ENCODE peak calls at places on chromosomes 7 and 10, in eight cellular contexts. One of them, this sample, is unnamed.

GRCh38 chr10:71084061-71084817 is 128.1 kb upstream of the UNC5B start:
- DNase-seq in astrocyte of the spinal cord: no peak
- DNase-seq in PC-9: no peak
- DNase-seq in CD8-positive, alpha-beta T cell: no peak
- DNase-seq in cardiac fibroblast: no peak
- DNase-seq in mesothelial cell of epicardium: no peak
- DNase-seq in neural crest cell: no peak
- DNase-seq in GM13977: peak; percentile 4
- DNase-seq in this sample: no peak

GRCh38 chr10:122515588-122516231 is 44.8 kb upstream of the DMBT1 start:
- DNase-seq in GM13977: peak; percentile 42
- DNase-seq in cardiac fibroblast: peak; percentile 77
- DNase-seq in CD8-positive, alpha-beta T cell: peak; percentile 60
- DNase-seq in PC-9: no peak
- DNase-seq in neural crest cell: no peak
- DNase-seq in astrocyte of the spinal cord: peak; percentile 67
- DNase-seq in mesothelial cell of epicardium: no peak
- DNase-seq in this sample: peak; percentile 41

GRCh38 chr10:119740096-119740495 is 14.2 kb downstream of the INPP5F start:
- DNase-seq in mesothelial cell of epicardium: no peak
- DNase-seq in astrocyte of the spinal cord: no peak
- DNase-seq in cardiac fibroblast: no peak
- DNase-seq in PC-9: no peak
- DNase-seq in neural crest cell: no peak
- DNase-seq in CD8-positive, alpha-beta T cell: no peak
- DNase-seq in GM13977: no peak
- DNase-seq in this sample: no peak

GRCh38 chr7:131522325-131522920 is 34.0 kb downstream of the PODXL start:
- DNase-seq in astrocyte of the spinal cord: peak; percentile 30
- DNase-seq in GM13977: peak; percentile 43
- DNase-seq in neural crest cell: no peak
- DNase-seq in PC-9: no peak
- DNase-seq in CD8-positive, alpha-beta T cell: no peak
- DNase-seq in cardiac fibroblast: no peak
- DNase-seq in mesothelial cell of epicardium: no peak
- DNase-seq in this sample: no peak

GRCh38 chr7:158282461-158283001 is 305.1 kb downstream of the PTPRN2 start:
- DNase-seq in neural crest cell: no peak
- DNase-seq in PC-9: no peak
- DNase-seq in astrocyte of the spinal cord: no peak
- DNase-seq in CD8-positive, alpha-beta T cell: no peak
- DNase-seq in mesothelial cell of epicardium: no peak
- DNase-seq in cardiac fibroblast: no peak
- DNase-seq in GM13977: no peak
- DNase-seq in this sample: no peak

GRCh38 chr10:78905015-78905939 is 163.5 kb upstream of the ZMIZ1 start:
- DNase-seq in mesothelial cell of epicardium: no peak
- DNase-seq in GM13977: no peak
- DNase-seq in astrocyte of the spinal cord: no peak
- DNase-seq in neural crest cell: no peak
- DNase-seq in CD8-positive, alpha-beta T cell: no peak
- DNase-seq in cardiac fibroblast: no peak
- DNase-seq in PC-9: no peak
- DNase-seq in this sample: no peak

GRCh38 chr10:43311794-43312193 is 44.9 kb upstream of the RASGEF1A start:
- DNase-seq in PC-9: no peak
- DNase-seq in mesothelial cell of epicardium: no peak
- DNase-seq in astrocyte of the spinal cord: no peak
- DNase-seq in CD8-positive, alpha-beta T cell: no peak
- DNase-seq in neural crest cell: no peak
- DNase-seq in cardiac fibroblast: no peak
- DNase-seq in GM13977: no peak
- DNase-seq in this sample: no peak

GRCh38 chr7:80147543-80148376 is 13.1 kb downstream of the GNAI1 start:
- DNase-seq in GM13977: no peak
- DNase-seq in PC-9: no peak
- DNase-seq in mesothelial cell of epicardium: no peak
- DNase-seq in CD8-positive, alpha-beta T cell: no peak
- DNase-seq in astrocyte of the spinal cord: peak; percentile 74
- DNase-seq in cardiac fibroblast: peak; percentile 94
- DNase-seq in neural crest cell: no peak
- DNase-seq in this sample: no peak

GRCh38 chr7:50285259-50285658 is 19.3 kb upstream of the IKZF1 start:
- DNase-seq in CD8-positive, alpha-beta T cell: no peak
- DNase-seq in neural crest cell: no peak
- DNase-seq in astrocyte of the spinal cord: no peak
- DNase-seq in mesothelial cell of epicardium: no peak
- DNase-seq in cardiac fibroblast: no peak
- DNase-seq in GM13977: no peak
- DNase-seq in PC-9: no peak
- DNase-seq in this sample: no peak

GRCh38 chr7:39428221-39428620 is 138.0 kb upstream of the YAE1 start:
- DNase-seq in CD8-positive, alpha-beta T cell: no peak
- DNase-seq in PC-9: no peak
- DNase-seq in cardiac fibroblast: peak; percentile 84
- DNase-seq in mesothelial cell of epicardium: no peak
- DNase-seq in astrocyte of the spinal cord: peak; percentile 72
- DNase-seq in GM13977: no peak
- DNase-seq in neural crest cell: no peak
- DNase-seq in this sample: no peak

GRCh38 chr10:103733002-103733419 is 122.4 kb downstream of the SH3PXD2A start:
- DNase-seq in mesothelial cell of epicardium: no peak
- DNase-seq in PC-9: no peak
- DNase-seq in GM13977: no peak
- DNase-seq in astrocyte of the spinal cord: no peak
- DNase-seq in neural crest cell: no peak
- DNase-seq in cardiac fibroblast: no peak
- DNase-seq in CD8-positive, alpha-beta T cell: no peak
- DNase-seq in this sample: no peak

GRCh38 chr10:129890170-129890569 is 73.9 kb downstream of the EBF3 start:
- DNase-seq in GM13977: no peak
- DNase-seq in CD8-positive, alpha-beta T cell: no peak
- DNase-seq in neural crest cell: no peak
- DNase-seq in astrocyte of the spinal cord: no peak
- DNase-seq in PC-9: no peak
- DNase-seq in mesothelial cell of epicardium: no peak
- DNase-seq in cardiac fibroblast: no peak
- DNase-seq in this sample: no peak

GRCh38 chr7:19069842-19070241 is 47.6 kb downstream of the TWIST1 start:
- DNase-seq in cardiac fibroblast: peak; percentile 22
- DNase-seq in neural crest cell: no peak
- DNase-seq in PC-9: no peak
- DNase-seq in astrocyte of the spinal cord: no peak
- DNase-seq in mesothelial cell of epicardium: no peak
- DNase-seq in CD8-positive, alpha-beta T cell: no peak
- DNase-seq in GM13977: no peak
- DNase-seq in this sample: no peak

GRCh38 chr10:94224656-94225055 is 138.1 kb downstream of the NOC3L start:
- DNase-seq in astrocyte of the spinal cord: peak; percentile 58
- DNase-seq in cardiac fibroblast: peak; percentile 71
- DNase-seq in neural crest cell: no peak
- DNase-seq in mesothelial cell of epicardium: no peak
- DNase-seq in CD8-positive, alpha-beta T cell: no peak
- DNase-seq in PC-9: no peak
- DNase-seq in GM13977: no peak
- DNase-seq in this sample: no peak

GRCh38 chr7:7732566-7733290 is 14.3 kb upstream of the RPA3 start:
- DNase-seq in CD8-positive, alpha-beta T cell: no peak
- DNase-seq in GM13977: no peak
- DNase-seq in cardiac fibroblast: peak; percentile 71
- DNase-seq in mesothelial cell of epicardium: no peak
- DNase-seq in neural crest cell: no peak
- DNase-seq in PC-9: no peak
- DNase-seq in astrocyte of the spinal cord: peak; percentile 56
- DNase-seq in this sample: no peak

GRCh38 chr10:19832624-19833507 is 16.6 kb downstream of the PLXDC2 start:
- DNase-seq in cardiac fibroblast: no peak
- DNase-seq in mesothelial cell of epicardium: no peak
- DNase-seq in neural crest cell: no peak
- DNase-seq in astrocyte of the spinal cord: no peak
- DNase-seq in CD8-positive, alpha-beta T cell: no peak
- DNase-seq in GM13977: no peak
- DNase-seq in PC-9: no peak
- DNase-seq in this sample: no peak

DNA sequence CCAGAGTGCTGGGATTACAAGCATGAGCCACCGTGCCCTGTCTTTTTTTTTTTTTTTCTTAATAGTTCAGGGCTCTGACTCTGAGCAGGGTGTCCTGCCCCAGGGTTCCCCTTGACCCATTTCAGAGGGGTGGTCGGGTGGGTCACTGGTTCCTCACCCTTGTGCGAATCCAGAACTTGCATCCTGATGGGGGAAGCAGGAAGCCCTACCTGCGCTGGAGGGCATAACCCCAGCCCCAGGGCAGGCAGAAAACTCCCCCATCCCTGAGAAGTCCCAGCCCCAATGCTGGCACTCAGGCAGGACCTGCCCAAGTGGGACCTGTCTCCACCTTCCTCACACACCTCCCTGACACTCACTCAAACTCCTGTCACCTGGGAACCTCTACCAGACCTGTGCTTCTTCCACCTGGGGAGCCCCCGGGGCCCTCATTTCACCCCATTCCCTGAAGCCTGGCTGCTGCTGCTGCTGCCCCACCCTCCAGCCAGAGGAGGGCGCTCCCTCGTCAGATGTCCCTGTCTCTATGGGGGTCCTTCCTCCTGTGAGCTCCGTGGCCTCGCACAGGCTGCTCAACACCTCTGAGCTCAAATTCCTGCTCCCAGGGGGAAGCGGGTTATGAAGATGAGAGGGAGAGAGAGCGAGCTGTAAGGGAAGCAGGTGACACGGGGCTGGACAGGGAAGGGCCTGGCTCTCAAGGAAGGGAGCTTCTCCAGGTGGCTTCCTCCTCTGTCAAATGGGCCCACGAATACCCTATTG is 15.1 kb upstream of the ZNF273 start:
- DNase-seq in neural crest cell: peak; percentile 13
- DNase-seq in astrocyte of the spinal cord: no peak
- DNase-seq in CD8-positive, alpha-beta T cell: peak; percentile 41
- DNase-seq in PC-9: peak; percentile 14
- DNase-seq in GM13977: peak; percentile 28
- DNase-seq in cardiac fibroblast: no peak
- DNase-seq in mesothelial cell of epicardium: no peak
- DNase-seq in this sample: no peak
- TF ChIP-seq CTCF in neural crest cell: peak; percentile 56
- TF ChIP-seq CTCF in astrocyte of the spinal cord: no peak
- TF ChIP-seq CTCF in CD8-positive, alpha-beta T cell: peak; percentile 73
- TF ChIP-seq CTCF in PC-9: no peak
- TF ChIP-seq CTCF in GM13977: peak; percentile 33
- TF ChIP-seq CTCF in cardiac fibroblast: peak; percentile 35
- TF ChIP-seq CTCF in mesothelial cell of epicardium: no peak
- TF ChIP-seq CTCF in this sample: peak; percentile 36

DNA sequence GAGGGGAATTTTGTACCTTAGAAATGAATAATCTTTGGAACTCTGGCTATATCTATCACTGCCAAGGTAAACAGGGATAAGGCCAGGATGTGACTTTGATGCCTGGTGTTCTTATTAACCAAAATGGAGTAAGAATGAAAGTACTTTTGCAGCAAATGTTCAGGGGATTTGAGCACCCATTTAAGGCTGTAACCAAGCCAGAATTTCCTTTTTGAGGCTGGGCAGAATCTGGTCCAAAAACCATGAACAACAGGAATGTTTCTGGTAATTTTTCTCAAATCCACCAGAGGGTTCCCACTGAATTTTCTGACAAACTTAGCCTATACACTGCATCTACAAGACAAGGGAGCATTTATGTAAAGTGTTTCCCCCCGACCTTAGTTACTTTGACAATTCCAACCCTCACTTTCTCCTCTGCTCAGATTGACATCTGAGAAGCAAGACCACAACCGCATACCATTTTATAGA is 120.6 kb downstream of the BAMBI start:
- DNase-seq in CD8-positive, alpha-beta T cell: no peak
- DNase-seq in GM13977: no peak
- DNase-seq in astrocyte of the spinal cord: peak; percentile 14
- DNase-seq in cardiac fibroblast: peak; percentile 14
- DNase-seq in neural crest cell: no peak
- DNase-seq in mesothelial cell of epicardium: no peak
- DNase-seq in PC-9: no peak
- DNase-seq in this sample: no peak
- TF ChIP-seq CTCF in CD8-positive, alpha-beta T cell: no peak
- TF ChIP-seq CTCF in GM13977: no peak
- TF ChIP-seq CTCF in astrocyte of the spinal cord: no peak
- TF ChIP-seq CTCF in cardiac fibroblast: no peak
- TF ChIP-seq CTCF in neural crest cell: no peak
- TF ChIP-seq CTCF in mesothelial cell of epicardium: no peak
- TF ChIP-seq CTCF in PC-9: no peak
- TF ChIP-seq CTCF in this sample: no peak

GRCh38 chr7:81715984-81716588 is 53.8 kb downstream of the HGF start:
- DNase-seq in CD8-positive, alpha-beta T cell: no peak
- DNase-seq in GM13977: no peak
- DNase-seq in mesothelial cell of epicardium: no peak
- DNase-seq in cardiac fibroblast: peak; percentile 80
- DNase-seq in PC-9: peak; percentile 12
- DNase-seq in neural crest cell: no peak
- DNase-seq in astrocyte of the spinal cord: peak; percentile 50
- DNase-seq in this sample: no peak
- TF ChIP-seq CTCF in CD8-positive, alpha-beta T cell: no peak
- TF ChIP-seq CTCF in GM13977: peak; percentile 42
- TF ChIP-seq CTCF in mesothelial cell of epicardium: no peak
- TF ChIP-seq CTCF in cardiac fibroblast: peak; percentile 55
- TF ChIP-seq CTCF in PC-9: peak; percentile 31
- TF ChIP-seq CTCF in neural crest cell: peak; percentile 43
- TF ChIP-seq CTCF in astrocyte of the spinal cord: peak; percentile 57
- TF ChIP-seq CTCF in this sample: peak; percentile 53

GRCh38 chr10:113825791-113826190 is 28.1 kb downstream of the DCLRE1A start:
- DNase-seq in PC-9: no peak
- DNase-seq in neural crest cell: no peak
- DNase-seq in GM13977: no peak
- DNase-seq in CD8-positive, alpha-beta T cell: no peak
- DNase-seq in cardiac fibroblast: no peak
- DNase-seq in astrocyte of the spinal cord: no peak
- DNase-seq in mesothelial cell of epicardium: no peak
- DNase-seq in this sample: no peak

GRCh38 chr10:113822174-113822573 is 31.7 kb downstream of the DCLRE1A start:
- DNase-seq in PC-9: no peak
- DNase-seq in CD8-positive, alpha-beta T cell: no peak
- DNase-seq in neural crest cell: no peak
- DNase-seq in cardiac fibroblast: no peak
- DNase-seq in GM13977: no peak
- DNase-seq in mesothelial cell of epicardium: no peak
- DNase-seq in astrocyte of the spinal cord: no peak
- DNase-seq in this sample: no peak

GRCh38 chr10:113819989-113820388 is 33.9 kb downstream of the DCLRE1A start:
- DNase-seq in astrocyte of the spinal cord: no peak
- DNase-seq in GM13977: no peak
- DNase-seq in mesothelial cell of epicardium: no peak
- DNase-seq in cardiac fibroblast: no peak
- DNase-seq in PC-9: no peak
- DNase-seq in neural crest cell: no peak
- DNase-seq in CD8-positive, alpha-beta T cell: no peak
- DNase-seq in this sample: no peak

DNA sequence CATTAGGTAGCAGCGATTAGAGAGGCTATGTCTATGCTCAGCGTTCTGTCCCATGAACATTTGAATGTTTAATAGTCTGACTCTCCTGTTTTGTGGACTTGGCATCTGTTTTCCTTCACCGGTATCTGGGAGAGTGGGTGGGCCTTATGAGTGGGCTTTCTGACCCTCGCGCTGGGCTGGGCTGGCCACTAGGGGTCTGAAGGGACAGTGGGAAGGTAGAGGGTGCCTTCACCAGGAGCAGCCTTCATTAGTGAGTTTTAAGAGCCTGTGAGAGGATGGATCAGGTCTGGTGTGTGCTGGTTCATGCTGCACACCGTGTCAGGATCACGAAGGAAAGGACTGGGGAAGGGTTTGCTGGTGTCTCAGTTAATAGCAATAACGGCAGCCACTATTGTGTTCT is 33.4 kb downstream of the DCLRE1A start:
- DNase-seq in PC-9: no peak
- DNase-seq in CD8-positive, alpha-beta T cell: no peak
- DNase-seq in cardiac fibroblast: no peak
- DNase-seq in neural crest cell: peak; percentile 23
- DNase-seq in GM13977: no peak
- DNase-seq in astrocyte of the spinal cord: no peak
- DNase-seq in mesothelial cell of epicardium: no peak
- DNase-seq in this sample: no peak
- TF ChIP-seq CTCF in PC-9: no peak
- TF ChIP-seq CTCF in CD8-positive, alpha-beta T cell: no peak
- TF ChIP-seq CTCF in cardiac fibroblast: no peak
- TF ChIP-seq CTCF in neural crest cell: no peak
- TF ChIP-seq CTCF in GM13977: peak; percentile 17
- TF ChIP-seq CTCF in astrocyte of the spinal cord: peak; percentile 25
- TF ChIP-seq CTCF in mesothelial cell of epicardium: no peak
- TF ChIP-seq CTCF in this sample: peak; percentile 30

This sample was measured in GM06990.